ENCODE peak calls at places on chromosomes 3 and 15, in ten cellular contexts. W is tibial nerve; Y is colonic mucosa; Z is ascending aorta; X is GM23248; O is upper lobe of right lung; R is dorsolateral prefrontal cortex; J is naive thymus-derived CD4-positive, alpha-beta T cell; E is MG63; S is transverse colon. A is an unnamed sample. For H3K27me3, the result is how much of the 10 kb centered on the place peaks cover.

GRCh38 chr15:37576952-37577351 is 357.5 kb upstream of the TMCO5A start:
- DNase-seq in S (no peak), Z (no peak), E (no peak), X (no peak), O (no peak), R (no peak), W (no peak), Y (no peak), J (no peak), A (no peak)

GRCh38 chr3:186182850-186183249 is 74.0 kb upstream of the ETV5 start:
- DNase-seq in W (no peak), E (no peak), X (no peak), R (no peak), J (no peak), Z (no peak), Y (no peak), O (no peak), S (no peak), A (no peak)

GRCh38 chr3:24185738-24186384 is 240.8 kb downstream of the NR1D2 start:
- DNase-seq in Y (peak), O (no peak), J (no peak), X (peak), R (no peak), S (peak), Z (peak), W (no peak), E (peak), A (peak)

GRCh38 chr3:144106970-144107369 is 135.3 kb downstream of the DIPK2A start:
- DNase-seq in W (no peak), X (no peak), E (no peak), S (no peak), J (no peak), Z (no peak), Y (no peak), O (no peak), R (no peak), A (no peak)

GRCh38 chr3:24838533-24838932 is 343.9 kb upstream of the THRB start:
- DNase-seq in X (no peak), Z (no peak), O (no peak), Y (no peak), E (no peak), J (no peak), S (no peak), R (no peak), W (no peak), A (no peak)

GRCh38 chr3:134898315-134898714 is 103.3 kb downstream of the EPHB1 start:
- DNase-seq in W (no peak), Y (no peak), S (no peak), E (no peak), X (no peak), O (no peak), R (no peak), Z (no peak), J (no peak), A (no peak)

GRCh38 chr3:4741404-4742307 is 237.6 kb upstream of the BHLHE40 start:
- DNase-seq in J (no peak), O (no peak), S (peak), R (no peak), W (peak), Y (peak), Z (peak), E (peak), X (peak), A (peak)

GRCh38 chr3:49173116-49173791 is 1.9 kb downstream of the KLHDC8B start:
- DNase-seq in O (no peak), Y (no peak), Z (no peak), R (no peak), J (no peak), E (no peak), S (peak), X (no peak), W (no peak), A (peak)

GRCh38 chr3:110697961-110698360 is 373.7 kb upstream of the NECTIN3 start:
- DNase-seq in X (peak), R (no peak), S (no peak), Z (no peak), J (no peak), E (no peak), O (no peak), W (no peak), Y (no peak), A (peak)

GRCh38 chr3:52852419-52852818 is 17.6 kb upstream of the MUSTN1 start:
- DNase-seq in E (no peak), S (no peak), Y (no peak), W (no peak), Z (no peak), X (no peak), O (no peak), J (no peak), R (no peak), A (no peak)

GRCh38 chr15:93719941-93720351 is 511.4 kb upstream of the MCTP2 start:
- DNase-seq in X (peak), E (no peak), J (no peak), Y (no peak), O (no peak), Z (no peak), S (no peak), R (no peak), W (no peak), A (no peak)

GRCh38 chr15:100762913-100763627 is 116.6 kb upstream of the ALDH1A3 start:
- DNase-seq in W (no peak), S (no peak), Y (no peak), R (no peak), O (peak), X (no peak), Z (peak), J (no peak), E (no peak), A (no peak)

GRCh38 chr3:98449606-98450193 is 13.3 kb upstream of the OR5K1 start:
- DNase-seq in W (no peak), J (no peak), R (no peak), Z (no peak), S (no peak), E (no peak), X (no peak), Y (no peak), O (no peak), A (no peak)

GRCh38 chr15:77039817-77040216 is 31.1 kb downstream of the TSPAN3 start:
- DNase-seq in R (no peak), O (peak), W (no peak), X (no peak), S (no peak), Y (no peak), Z (no peak), J (no peak), E (no peak), A (no peak)

GRCh38 chr3:149216195-149216869 is 5.3 kb downstream of the CP start:
- DNase-seq in O (no peak), Z (no peak), E (no peak), J (no peak), W (no peak), S (peak), Y (peak), X (peak), R (no peak), A (no peak)

GRCh38 chr3:105527949-105528348 is 161.2 kb downstream of the ALCAM start:
- DNase-seq in O (no peak), W (no peak), X (peak), Z (no peak), R (no peak), S (no peak), E (no peak), Y (no peak), J (no peak), A (no peak)

GRCh38 chr3:70984756-70985155 is 598.8 kb downstream of the FOXP1 start:
- DNase-seq in O (no peak), Y (no peak), E (no peak), Z (no peak), S (no peak), J (no peak), X (peak), R (no peak), W (no peak), A (no peak)

GRCh38 chr15:27042230-27042629 is 71.2 kb downstream of the GABRG3 start:
- DNase-seq in J (no peak), O (no peak), Z (no peak), X (no peak), S (no peak), W (no peak), Y (no peak), R (no peak), E (no peak), A (no peak)

GRCh38 chr3:112736386-112736785 is 95.4 kb upstream of the CCDC80 start:
- DNase-seq in S (no peak), E (no peak), X (peak), Z (no peak), R (no peak), W (no peak), J (no peak), O (no peak), Y (no peak), A (no peak)

GRCh38 chr3:129597792-129598381 is 8.6 kb downstream of the PLXND1 start:
- DNase-seq in E (no peak), J (no peak), S (no peak), X (peak), Y (no peak), O (no peak), Z (no peak), W (no peak), R (no peak), A (no peak)

GRCh38 chr15:45670511-45670910 is 35.7 kb downstream of the SQOR start:
- DNase-seq in Y (no peak), O (no peak), S (no peak), W (no peak), J (no peak), E (no peak), Z (no peak), R (no peak), X (peak), A (no peak)

GRCh38 chr3:72692959-72693518 is 155.2 kb downstream of the SHQ1 start:
- DNase-seq in Y (no peak), R (no peak), Z (no peak), S (peak), E (no peak), O (no peak), W (no peak), J (no peak), X (no peak), A (no peak)

GRCh38 chr3:115623414-115623868 is at the start of gene GAP43:
- DNase-seq in S (no peak), J (no peak), W (peak), Y (no peak), R (peak), O (peak), E (peak), X (peak), Z (peak), A (peak)

GRCh38 chr3:8959683-8960082 is 3.6 kb downstream of the RAD18 start:
- DNase-seq in E (no peak), R (no peak), X (no peak), Z (no peak), W (no peak), J (no peak), S (no peak), O (no peak), Y (no peak), A (no peak)

GRCh38 chr15:45107941-45108630 is 5.9 kb downstream of the DUOX2 start:
- DNase-seq in R (no peak), Z (peak), X (no peak), W (no peak), J (no peak), Y (no peak), E (no peak), O (peak), S (no peak), A (no peak)

GRCh38 chr15:101017041-101017754 is 98.0 kb downstream of the LRRK1 start:
- DNase-seq in O (no peak), Y (peak), X (no peak), S (peak), Z (peak), R (no peak), W (peak), J (no peak), E (peak), A (no peak)

GRCh38 chr3:112101946-112102345 is 15.8 kb downstream of the C3orf52 start:
- DNase-seq in R (no peak), J (no peak), Z (no peak), Y (no peak), S (no peak), O (no peak), E (peak), X (peak), W (no peak), A (no peak)

GRCh38 chr15:50124557-50125080 is 5.6 kb upstream of the ATP8B4 start:
- DNase-seq in Z (no peak), O (no peak), J (no peak), X (no peak), Y (no peak), E (no peak), R (no peak), S (no peak), W (no peak), A (no peak)

GRCh38 chr3:97720417-97720816 is 44.1 kb upstream of the ARL6 start:
- DNase-seq in X (peak), Z (no peak), Y (no peak), J (no peak), R (no peak), O (no peak), W (no peak), S (no peak), E (no peak), A (no peak)

GRCh38 chr3:120114981-120115380 is 20.7 kb upstream of the GSK3B start:
- DNase-seq in S (no peak), E (no peak), O (no peak), R (no peak), Z (no peak), J (no peak), Y (no peak), W (no peak), X (peak), A (no peak)

GRCh38 chr3:134067311-134068161 is 37.8 kb upstream of the SLCO2A1 start:
- DNase-seq in Y (peak), O (no peak), R (no peak), W (no peak), X (peak), E (no peak), Z (no peak), J (no peak), S (no peak), A (no peak)

GRCh38 chr3:45719761-45720487 is 30.7 kb downstream of the SACM1L start:
- DNase-seq in X (no peak), E (no peak), S (no peak), Y (no peak), Z (no peak), W (no peak), O (no peak), J (no peak), R (no peak), A (no peak)

GRCh38 chr3:161096771-161097367 is 8.3 kb downstream of the B3GALNT1 start:
- DNase-seq in E (peak), W (no peak), R (no peak), O (no peak), Y (no peak), X (no peak), J (peak), Z (no peak), S (no peak), A (no peak)

GRCh38 chr3:31412832-31413231 is 119.9 kb upstream of the STT3B start:
- DNase-seq in Y (no peak), E (no peak), W (no peak), J (no peak), Z (no peak), R (no peak), X (peak), S (no peak), O (no peak), A (no peak)

GRCh38 chr3:74328505-74328904 is 286.0 kb downstream of the CNTN3 start:
- DNase-seq in X (no peak), R (no peak), Z (no peak), E (no peak), W (no peak), Y (no peak), J (no peak), O (no peak), S (no peak), A (no peak)

GRCh38 chr3:74332165-74332564 is 282.3 kb downstream of the CNTN3 start:
- DNase-seq in S (no peak), W (no peak), E (no peak), J (no peak), O (no peak), Z (no peak), Y (no peak), X (no peak), R (no peak), A (no peak)

GRCh38 chr3:74329087-74329486 is 285.4 kb downstream of the CNTN3 start:
- DNase-seq in W (no peak), X (no peak), Z (no peak), R (no peak), O (no peak), Y (no peak), J (no peak), S (no peak), E (no peak), A (no peak)
- H3K27me3 ChIP-seq in W (under half), X (under half), Z (under half), R (under half), O (under half), Y (under half), J (under half), S (under half), E (under half), A (under half)

GRCh38 chr3:126523745-126524428 is at the start of gene CHST13:
- DNase-seq in R (peak), W (no peak), Z (no peak), E (peak), X (peak), Y (peak), J (no peak), S (peak), O (peak), A (peak)

GRCh38 chr3:126519506-126520455 is 2.2 kb upstream of the UROC1 start:
- DNase-seq in W (no peak), S (no peak), Z (no peak), Y (no peak), X (no peak), R (peak), E (no peak), J (no peak), O (peak), A (peak)

GRCh38 chr3:126522363-126522788 is 1.6 kb upstream of the CHST13 start:
- DNase-seq in W (peak), X (peak), S (peak), R (peak), Z (no peak), E (peak), Y (peak), O (peak), J (peak), A (peak)

GRCh38 chr3:126518779-126519177 is 1.2 kb upstream of the UROC1 start:
- DNase-seq in E (no peak), R (peak), O (peak), W (no peak), Y (no peak), S (no peak), X (no peak), J (no peak), Z (no peak), A (no peak)

DNA sequence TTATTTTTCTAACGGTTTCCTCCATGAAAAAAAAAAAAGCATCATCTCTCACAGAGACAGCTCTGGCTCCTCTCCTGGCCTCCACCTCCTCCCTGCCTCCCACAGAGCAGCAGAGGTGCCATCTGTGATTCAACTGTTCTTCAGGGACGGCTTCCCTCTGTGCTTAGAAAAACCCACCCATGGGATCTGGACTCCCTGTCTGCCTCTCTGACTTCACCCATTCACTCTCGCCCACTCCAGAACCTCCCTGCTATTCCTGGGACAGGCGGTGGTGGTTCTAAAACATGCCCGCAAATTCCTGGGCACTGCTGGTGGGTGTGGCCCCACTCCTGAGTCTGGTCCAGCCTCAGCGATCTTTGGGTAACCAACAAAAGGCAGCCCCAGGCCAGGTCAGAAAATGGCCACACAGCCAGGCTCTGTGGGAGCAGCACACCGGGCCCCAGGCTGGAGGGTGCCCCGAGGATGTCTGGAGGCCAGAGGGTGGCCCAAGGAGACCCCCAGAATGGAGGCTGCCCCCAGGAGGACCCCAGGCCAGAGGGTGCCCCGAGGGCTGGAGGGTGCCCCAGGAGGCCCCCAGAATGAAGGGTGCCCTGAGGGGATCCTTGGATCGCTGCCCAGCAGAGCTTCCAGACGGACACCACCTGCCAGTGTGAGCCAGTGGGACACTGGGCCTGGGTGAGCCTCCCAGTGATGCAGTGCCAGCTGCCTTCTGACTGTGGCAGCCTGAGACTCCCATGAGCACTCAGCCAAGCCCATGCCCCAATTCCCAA is 2.6 kb upstream of the CHST13 start:
- DNase-seq in S (no peak), Z (no peak), R (peak), J (no peak), Y (no peak), O (peak), W (no peak), E (no peak), X (peak), A (no peak)
- H3K27me3 ChIP-seq in S (under half), Z (under half), R (under half), J (under half), Y (under half), O (under half), W (under half), E (under half), X (under half), A (under half)

GRCh38 chr3:10340046-10340445 is 19.1 kb upstream of the SEC13 start:
- DNase-seq in R (no peak), X (no peak), W (no peak), Y (no peak), S (no peak), Z (no peak), E (no peak), J (no peak), O (no peak), A (no peak)

GRCh38 chr3:10342781-10343180 is 21.9 kb upstream of the SEC13 start:
- DNase-seq in J (no peak), S (no peak), E (no peak), X (no peak), Y (no peak), W (no peak), Z (no peak), R (no peak), O (no peak), A (no peak)

GRCh38 chr3:10340476-10340875 is 19.6 kb upstream of the SEC13 start:
- DNase-seq in S (no peak), Z (no peak), J (no peak), R (peak), W (no peak), Y (no peak), E (no peak), O (no peak), X (no peak), A (no peak)

GRCh38 chr3:10343526-10343925 is 22.6 kb upstream of the SEC13 start:
- DNase-seq in Z (no peak), J (no peak), X (no peak), S (no peak), R (no peak), O (no peak), W (no peak), Y (no peak), E (no peak), A (peak)

GRCh38 chr3:10341901-10342398 is 21.0 kb upstream of the SEC13 start:
- DNase-seq in Y (no peak), E (no peak), W (no peak), J (no peak), S (no peak), Z (no peak), R (peak), O (no peak), X (no peak), A (peak)
- H3K27me3 ChIP-seq in Y (under half), E (under half), W (under half), J (under half), S (under half), Z (under half), R (under half), O (under half), X (under half), A (under half)

DNA sequence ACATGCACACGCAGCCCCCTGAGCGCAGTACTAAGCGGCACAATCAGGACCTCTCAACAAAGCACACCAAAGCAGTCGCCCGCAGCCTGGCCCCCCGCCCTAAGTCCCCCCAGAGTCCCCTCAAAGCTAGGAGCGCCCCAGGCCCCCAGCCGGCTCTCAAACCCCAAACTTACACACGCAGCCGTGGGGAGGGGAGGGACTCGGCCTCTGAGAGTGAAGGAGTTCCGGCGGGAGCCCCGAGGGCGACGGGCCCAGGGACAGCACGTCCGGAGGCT is 5.5 kb downstream of the GATA2 start:
- DNase-seq in O (no peak), S (no peak), J (no peak), X (no peak), W (no peak), Y (no peak), E (no peak), Z (no peak), R (no peak), A (no peak)
- H3K27me3 ChIP-seq in O (half or more), S (half or more), J (half or more), X (under half), W (under half), Y (half or more), E (half or more), Z (half or more), R (half or more), A (under half)

DNA sequence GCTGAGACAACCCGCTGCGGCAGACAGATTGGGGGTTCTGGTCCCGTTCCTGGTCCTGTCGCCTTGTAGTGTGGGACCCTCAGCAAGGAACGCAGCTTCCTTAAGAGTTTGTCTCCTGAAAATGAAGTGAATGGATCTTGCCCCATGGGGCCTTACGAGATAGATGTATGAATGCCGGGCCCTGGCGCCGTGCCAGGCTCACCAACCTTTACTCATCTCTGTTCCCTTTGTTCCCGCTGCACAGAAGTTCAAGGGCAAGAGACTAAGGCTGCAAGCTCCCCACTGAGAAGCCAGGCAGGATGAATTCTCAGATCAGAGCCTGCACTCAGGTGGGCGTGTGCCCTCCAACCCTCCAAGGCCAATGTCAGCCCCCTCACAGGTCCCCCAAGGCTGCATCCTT is 162.7 kb upstream of the IQSEC1 start:
- DNase-seq in S (no peak), Y (no peak), J (no peak), O (no peak), Z (no peak), W (no peak), E (no peak), R (no peak), X (no peak), A (no peak)
- H3K27me3 ChIP-seq in S (under half), Y (under half), J (under half), O (under half), Z (under half), W (under half), E (under half), R (under half), X (under half), A (under half)

A was measured in psoas muscle.